ENCODE peak calls at places on chromosomes 4 and X, in seven cellular contexts. R, G, T, A, Y, Q and N are unnamed samples.

GRCh38 chrX:109403927-109404326 is 78.0 kb downstream of the GUCY2F start:
- DNase-seq in R (no peak), G (no peak), T (no peak), A (peak; percentile 16), Y (no peak), Q (no peak), N (no peak)

GRCh38 chr4:55336138-55337034 is 9.7 kb upstream of the SRD5A3 start:
- DNase-seq in R (peak; percentile 88), G (no peak), T (no peak), A (no peak), Y (no peak), Q (no peak), N (no peak)

GRCh38 chr4:168480991-168481588 is 798 bp upstream of the DDX60L start:
- DNase-seq in R (peak; percentile 85), G (no peak), T (no peak), A (no peak), Y (no peak), Q (peak; percentile 96), N (no peak)

GRCh38 chrX:28910501-28910900 is 323.3 kb downstream of the IL1RAPL1 start:
- DNase-seq in R (no peak), G (no peak), T (no peak), A (no peak), Y (no peak), Q (no peak), N (no peak)

GRCh38 chrX:38365939-38366338 is 13.5 kb downstream of the OTC start:
- DNase-seq in R (peak; percentile 31), G (no peak), T (no peak), A (no peak), Y (no peak), Q (no peak), N (no peak)

GRCh38 chrX:114532093-114532805 is 51.6 kb upstream of the HTR2C start:
- DNase-seq in R (no peak), G (no peak), T (no peak), A (no peak), Y (no peak), Q (no peak), N (no peak)

GRCh38 chr4:151674804-151675290 is 86.0 kb downstream of the GATB start:
- DNase-seq in R (no peak), G (peak; percentile 74), T (no peak), A (no peak), Y (no peak), Q (no peak), N (peak; percentile 71)

GRCh38 chrX:69179380-69179911 is 14.2 kb upstream of the PJA1 start:
- DNase-seq in R (no peak), G (no peak), T (no peak), A (peak; percentile 55), Y (peak; percentile 24), Q (no peak), N (peak; percentile 65)

GRCh38 chr4:15344041-15344440 is 83.8 kb upstream of the C1QTNF7 start:
- DNase-seq in R (no peak), G (no peak), T (peak; percentile 78), A (no peak), Y (no peak), Q (peak; percentile 14), N (no peak)

GRCh38 chrX:119880552-119881437 is 9.2 kb downstream of the NDUFA1 start:
- DNase-seq in R (peak; percentile 72), G (no peak), T (peak; percentile 30), A (no peak), Y (no peak), Q (peak; percentile 25), N (peak; percentile 17)

GRCh38 chr4:148017801-148018200 is 285.9 kb downstream of the ARHGAP10 start:
- DNase-seq in R (no peak), G (peak; percentile 50), T (no peak), A (no peak), Y (no peak), Q (no peak), N (no peak)

GRCh38 chr4:25938251-25939186 is 24.5 kb downstream of the SMIM20 start:
- DNase-seq in R (peak; percentile 98), G (peak; percentile 57), T (no peak), A (no peak), Y (no peak), Q (no peak), N (no peak)

GRCh38 chrX:102983205-102983604 is 46.1 kb downstream of the RAB40AL start:
- DNase-seq in R (peak; percentile 60), G (no peak), T (no peak), A (no peak), Y (peak; percentile 7), Q (no peak), N (no peak)

GRCh38 chrX:102979536-102979935 is 42.5 kb downstream of the RAB40AL start:
- DNase-seq in R (no peak), G (no peak), T (no peak), A (no peak), Y (no peak), Q (no peak), N (no peak)

GRCh38 chrX:102988517-102988916 is 51.4 kb downstream of the RAB40AL start:
- DNase-seq in R (no peak), G (no peak), T (no peak), A (no peak), Y (no peak), Q (no peak), N (no peak)

DNA sequence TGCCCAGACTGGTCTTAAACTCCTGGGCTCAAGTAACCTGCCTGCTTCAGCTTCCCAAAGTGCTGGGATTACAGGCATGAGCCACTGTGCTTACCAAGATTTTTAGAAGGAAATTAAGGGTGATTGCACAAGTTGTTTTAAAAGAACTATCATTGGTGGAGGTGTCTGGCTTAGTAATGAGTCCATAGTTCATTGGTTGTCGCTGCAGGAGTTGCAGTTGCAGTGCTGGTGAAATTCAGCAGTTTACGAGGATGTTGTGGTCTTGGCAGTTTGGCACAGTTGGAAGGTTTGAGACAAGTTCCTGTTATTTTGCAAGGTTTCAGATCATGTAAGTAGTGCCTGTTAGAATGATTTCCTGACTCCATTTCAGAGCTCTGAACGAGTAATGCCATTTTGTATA is 48.1 kb downstream of the RAB40AL start:
- DNase-seq in R (peak; percentile 98), G (no peak), T (no peak), A (no peak), Y (no peak), Q (no peak), N (no peak)
- H3K4me3 ChIP-seq in R (peak overlapping the region; percentile 66), G (no peak overlapping the region), T (no peak overlapping the region), A (no peak overlapping the region), Y (no peak overlapping the region), Q (no peak overlapping the region), N (no peak overlapping the region)

GRCh38 chrX:107718156-107718621 is 57.4 kb downstream of the TSC22D3 start:
- DNase-seq in R (peak; percentile 76), G (peak; percentile 62), T (peak; percentile 33), A (no peak), Y (peak; percentile 93), Q (peak; percentile 67), N (peak; percentile 74)
- H3K4me3 ChIP-seq in R (no peak overlapping the region), G (no peak overlapping the region), T (no peak overlapping the region), A (no peak overlapping the region), Y (peak overlapping the region; percentile 72), Q (no peak overlapping the region), N (no peak overlapping the region)

GRCh38 chr4:94458682-94459081 is 6.9 kb downstream of the PDLIM5 start:
- DNase-seq in R (no peak), G (no peak), T (no peak), A (no peak), Y (no peak), Q (no peak), N (no peak)
- H3K4me3 ChIP-seq in R (no peak overlapping the region), G (peak overlapping the region; percentile 97), T (no peak overlapping the region), A (no peak overlapping the region), Y (peak overlapping the region; percentile 15), Q (no peak overlapping the region), N (no peak overlapping the region)

GRCh38 chr4:183383606-183384005 is 60.8 kb upstream of the CDKN2AIP start:
- DNase-seq in R (no peak), G (no peak), T (no peak), A (no peak), Y (no peak), Q (no peak), N (no peak)
- H3K4me3 ChIP-seq in R (no peak overlapping the region), G (no peak overlapping the region), T (no peak overlapping the region), A (no peak overlapping the region), Y (no peak overlapping the region), Q (no peak overlapping the region), N (no peak overlapping the region)

DNA sequence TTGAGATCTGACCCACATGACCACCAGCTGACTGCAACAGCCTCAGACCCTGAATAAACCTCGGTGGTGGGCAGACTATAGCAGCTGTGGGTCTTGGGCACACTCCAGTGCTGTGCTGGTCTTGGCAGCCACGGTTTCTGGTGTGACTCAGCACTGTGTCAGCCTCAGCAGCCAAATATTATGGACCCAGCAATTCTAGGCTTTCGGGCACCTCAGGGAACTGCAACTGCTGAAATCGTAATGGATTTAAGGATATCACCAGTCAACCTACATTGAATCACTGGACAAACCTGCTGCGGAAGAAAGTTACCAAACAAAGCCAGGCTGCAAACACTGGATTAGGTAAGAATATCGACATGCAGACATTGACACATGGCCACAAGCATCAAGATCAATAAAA is 10.5 kb upstream of the UBE2NL start:
- DNase-seq in R (no peak), G (no peak), T (no peak), A (no peak), Y (no peak), Q (no peak), N (no peak)
- H3K4me3 ChIP-seq in R (no peak overlapping the region), G (no peak overlapping the region), T (no peak overlapping the region), A (no peak overlapping the region), Y (no peak overlapping the region), Q (no peak overlapping the region), N (no peak overlapping the region)

DNA sequence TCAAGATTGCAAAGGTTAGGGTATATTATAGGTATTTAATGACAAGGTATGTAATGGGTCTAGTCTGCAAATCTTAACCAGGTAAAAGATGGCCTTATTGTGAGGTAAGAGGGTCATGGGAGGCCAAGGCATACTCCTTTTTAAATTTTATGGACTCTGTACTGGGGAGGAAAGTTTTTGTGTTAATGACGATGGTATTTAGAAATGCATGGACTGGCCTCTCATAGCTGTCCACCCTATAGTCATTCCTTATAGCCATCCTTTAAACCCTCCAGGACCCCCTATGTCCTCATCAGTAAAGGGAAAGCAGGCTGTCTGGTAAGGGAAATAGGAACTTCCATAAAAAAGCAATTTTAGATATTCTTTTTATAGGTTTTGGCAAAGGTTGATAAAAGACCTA is 1.5 kb downstream of the AIMP1 start:
- DNase-seq in R (no peak), G (no peak), T (no peak), A (no peak), Y (no peak), Q (no peak), N (no peak)
- H3K4me3 ChIP-seq in R (peak overlapping the region; percentile 100), G (peak overlapping the region; percentile 94), T (peak overlapping the region; percentile 63), A (no peak overlapping the region), Y (no peak overlapping the region), Q (no peak overlapping the region), N (no peak overlapping the region)

DNA sequence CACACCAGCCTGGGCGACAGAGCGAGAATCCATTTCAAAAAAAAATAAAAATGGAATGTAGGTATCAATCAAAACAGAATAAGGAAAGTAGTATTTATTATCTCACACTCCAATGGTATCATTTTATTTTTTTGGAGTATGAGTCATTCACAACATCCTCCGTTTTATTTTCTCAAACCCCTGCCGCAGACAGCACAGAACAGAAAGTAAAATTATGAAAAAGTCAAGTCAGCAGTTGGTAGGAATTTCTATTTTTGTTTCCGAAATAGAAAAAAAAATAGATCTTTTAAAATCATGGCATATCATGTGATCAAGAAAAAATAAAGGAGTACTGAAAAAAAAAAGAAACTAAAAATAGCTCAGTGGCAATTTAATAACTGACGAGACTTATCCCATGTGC is 490.7 kb upstream of the TENM3 start:
- DNase-seq in R (no peak), G (no peak), T (no peak), A (no peak), Y (no peak), Q (peak; percentile 16), N (no peak)
- H3K4me3 ChIP-seq in R (no peak overlapping the region), G (no peak overlapping the region), T (no peak overlapping the region), A (no peak overlapping the region), Y (no peak overlapping the region), Q (peak overlapping the region; percentile 8), N (no peak overlapping the region)

GRCh38 chr4:70722199-70722791 is 531 bp downstream of the RUFY3 start:
- DNase-seq in R (no peak), G (no peak), T (no peak), A (no peak), Y (no peak), Q (peak; percentile 15), N (peak; percentile 56)
- H3K4me3 ChIP-seq in R (no peak overlapping the region), G (peak overlapping the region; percentile 65), T (peak overlapping the region; percentile 48), A (no peak overlapping the region), Y (peak overlapping the region; percentile 50), Q (no peak overlapping the region), N (peak overlapping the region; percentile 49)